ENCODE peak calls at places on chromosomes 6 and 20, in eight cellular contexts. C, D, V, Z, O, F, Y and R are unnamed samples.

GRCh38 chr6:56268266-56268665 is 20.9 kb upstream of the COL21A1 start:
- DNase-seq in Y (no peak), O (no peak), Z (no peak), D (no peak), F (no peak), C (no peak), V (no peak), R (no peak)

GRCh38 chr20:11483697-11484096 is 434.0 kb upstream of the BTBD3 start:
- DNase-seq in Z (no peak), F (no peak), Y (no peak), V (no peak), D (no peak), O (no peak), C (no peak), R (no peak)

GRCh38 chr6:12482386-12482785 is 192.2 kb downstream of the EDN1 start:
- DNase-seq in Z (no peak), F (no peak), Y (no peak), V (no peak), O (no peak), C (no peak), D (no peak), R (no peak)

GRCh38 chr6:14455942-14456648 is 338.5 kb downstream of the CD83 start:
- DNase-seq in V (no peak), C (no peak), Y (no peak), D (no peak), F (no peak), O (no peak), Z (no peak), R (no peak)

GRCh38 chr6:132715204-132715603 is 1.3 kb upstream of the VNN1 start:
- DNase-seq in D (peak), F (no peak), Z (no peak), Y (peak), O (peak), V (peak), C (peak), R (peak)

GRCh38 chr6:157017861-157018260 is 240.7 kb downstream of the ARID1B start:
- DNase-seq in C (no peak), Y (no peak), V (no peak), Z (no peak), D (no peak), O (no peak), F (no peak), R (no peak)

GRCh38 chr6:68639211-68639610 is 4.1 kb downstream of the ADGRB3 start:
- DNase-seq in F (no peak), Y (no peak), V (no peak), Z (no peak), O (no peak), C (no peak), D (no peak), R (no peak)

GRCh38 chr6:82419859-82420258 is 56.2 kb downstream of the TPBG start:
- DNase-seq in O (no peak), C (peak), F (no peak), Z (no peak), V (no peak), D (no peak), Y (no peak), R (no peak)

GRCh38 chr20:47095690-47096089 is 201.0 kb downstream of the EYA2 start:
- DNase-seq in C (no peak), V (no peak), D (no peak), Z (no peak), Y (no peak), F (no peak), O (no peak), R (no peak)

GRCh38 chr20:55515831-55516230 is 489.5 kb downstream of the CBLN4 start:
- DNase-seq in D (no peak), F (no peak), O (no peak), V (no peak), C (no peak), Y (no peak), Z (no peak), R (no peak)

GRCh38 chr6:146289816-146290588 is 253.6 kb upstream of the RAB32 start:
- DNase-seq in D (peak), F (no peak), O (no peak), Z (no peak), C (peak), Y (no peak), V (no peak), R (peak)

GRCh38 chr6:122028933-122029332 is 370.5 kb upstream of the HSF2 start:
- DNase-seq in D (no peak), C (no peak), Y (no peak), O (no peak), Z (no peak), V (no peak), F (no peak), R (no peak)

GRCh38 chr6:27890351-27891299 is 21.6 kb downstream of the OR2B2 start:
- DNase-seq in Z (peak), O (peak), D (peak), Y (peak), V (peak), F (peak), C (peak), R (peak)

GRCh38 chr20:45055056-45055455 is 45.9 kb downstream of the KCNS1 start:
- DNase-seq in Z (no peak), F (no peak), D (no peak), C (no peak), Y (no peak), V (no peak), O (no peak), R (no peak)

GRCh38 chr6:35139924-35140524 is 1.1 kb downstream of the TCP11 start:
- DNase-seq in V (peak), C (peak), F (peak), Z (peak), D (peak), Y (peak), O (peak), R (no peak)